ENCODE peak calls at places on chromosomes 5 and 9, in nine cellular contexts. W is MCF 10A, T is substantia nigra, B is occipital lobe, P is endothelial cell, K is HT-29, O is tibial nerve, X is NCI-H460, J is SW 1271. C is an unnamed sample.

GRCh38 chr9:91732187-91733005 is 217.6 kb downstream of the ROR2 start:
- DNase-seq in W (no peak), T (no peak), B (no peak), P (no peak), K (no peak), O (no peak), X (no peak), J (no peak), C (no peak)

GRCh38 chr5:116365006-116365496 is 209.6 kb downstream of the SEMA6A start:
- DNase-seq in W (no peak), T (no peak), B (no peak), P (no peak), K (no peak), O (no peak), X (no peak), J (no peak), C (no peak)

GRCh38 chr5:9878196-9878595 is 248.0 kb upstream of the TAS2R1 start:
- DNase-seq in W (no peak), T (no peak), B (no peak), P (no peak), K (no peak), O (no peak), X (no peak), J (no peak), C (no peak)

GRCh38 chr5:167244583-167244982 is 1046.9 kb upstream of the WWC1 start:
- DNase-seq in W (peak; percentile 58), T (no peak), B (no peak), P (peak; percentile 26), K (no peak), O (no peak), X (peak; percentile 17), J (no peak), C (no peak)

GRCh38 chr9:81906656-81907055 is 21.6 kb upstream of the SPATA31D4 start:
- DNase-seq in W (peak; percentile 85), T (no peak), B (no peak), P (no peak), K (no peak), O (no peak), X (no peak), J (no peak), C (no peak)

GRCh38 chr5:158382473-158382872 is 523.5 kb upstream of the CLINT1 start:
- DNase-seq in W (peak; percentile 99), T (no peak), B (peak; percentile 15), P (no peak), K (no peak), O (peak; percentile 72), X (peak; percentile 29), J (peak; percentile 82), C (peak; percentile 69)

GRCh38 chr5:92147263-92147662 is 764.1 kb upstream of the ARRDC3 start:
- DNase-seq in W (no peak), T (no peak), B (no peak), P (no peak), K (no peak), O (no peak), X (no peak), J (no peak), C (no peak)

GRCh38 chr9:124357591-124358361 is 57.5 kb downstream of the PSMB7 start:
- DNase-seq in W (no peak), T (no peak), B (no peak), P (no peak), K (no peak), O (no peak), X (no peak), J (no peak), C (no peak)

GRCh38 chr5:5192681-5193080 is 52.6 kb downstream of the ADAMTS16 start:
- DNase-seq in W (no peak), T (no peak), B (no peak), P (no peak), K (no peak), O (no peak), X (no peak), J (no peak), C (no peak)

GRCh38 chr5:72662936-72663335 is 153.5 kb upstream of the TNPO1 start:
- DNase-seq in W (no peak), T (no peak), B (no peak), P (no peak), K (no peak), O (no peak), X (no peak), J (no peak), C (no peak)

GRCh38 chr5:131628990-131629389 is 6.0 kb downstream of the RAPGEF6 start:
- DNase-seq in W (peak; percentile 57), T (no peak), B (no peak), P (no peak), K (no peak), O (no peak), X (no peak), J (peak; percentile 21), C (no peak)

GRCh38 chr5:59356813-59357381 is 536.6 kb downstream of the PDE4D start:
- DNase-seq in W (no peak), T (peak; percentile 30), B (no peak), P (peak; percentile 17), K (no peak), O (no peak), X (peak; percentile 90), J (no peak), C (no peak)

GRCh38 chr9:83505282-83505681 is 32.9 kb downstream of the FRMD3 start:
- DNase-seq in W (no peak), T (no peak), B (no peak), P (no peak), K (no peak), O (no peak), X (no peak), J (no peak), C (no peak)

GRCh38 chr5:44183753-44184152 is 205.5 kb downstream of the FGF10 start:
- DNase-seq in W (no peak), T (no peak), B (no peak), P (no peak), K (no peak), O (no peak), X (no peak), J (no peak), C (no peak)

GRCh38 chr9:95077766-95078382 is 239.6 kb downstream of the FANCC start:
- DNase-seq in W (no peak), T (no peak), B (no peak), P (no peak), K (no peak), O (no peak), X (no peak), J (no peak), C (no peak)

GRCh38 chr5:43007246-43007910 is 32.7 kb downstream of the ANXA2R start:
- DNase-seq in W (peak; percentile 82), T (peak; percentile 59), B (peak; percentile 25), P (peak; percentile 80), K (peak; percentile 99), O (peak; percentile 73), X (peak; percentile 88), J (peak; percentile 82), C (no peak)

GRCh38 chr5:95280692-95281091 is 4.2 kb downstream of the MCTP1 start:
- DNase-seq in W (no peak), T (no peak), B (peak; percentile 29), P (no peak), K (no peak), O (no peak), X (no peak), J (no peak), C (no peak)

GRCh38 chr5:10695055-10695649 is 65.9 kb downstream of the DAP start:
- DNase-seq in W (peak; percentile 79), T (peak; percentile 60), B (peak; percentile 55), P (peak; percentile 68), K (peak; percentile 87), O (peak; percentile 58), X (peak; percentile 73), J (peak; percentile 15), C (no peak)

GRCh38 chr5:127187711-127188110 is 102.9 kb upstream of the MEGF10 start:
- DNase-seq in W (no peak), T (no peak), B (no peak), P (no peak), K (no peak), O (no peak), X (no peak), J (no peak), C (no peak)

GRCh38 chr9:124356745-124357390 is 58.4 kb downstream of the PSMB7 start:
- DNase-seq in W (no peak), T (no peak), B (no peak), P (no peak), K (no peak), O (no peak), X (no peak), J (no peak), C (no peak)

GRCh38 chr5:126454081-126454480 is 30.9 kb downstream of the GRAMD2B start:
- DNase-seq in W (peak; percentile 28), T (peak; percentile 88), B (peak; percentile 70), P (no peak), K (no peak), O (peak; percentile 55), X (no peak), J (no peak), C (no peak)

GRCh38 chr9:115207003-115207837 is 89.3 kb upstream of the TNC start:
- DNase-seq in W (no peak), T (no peak), B (no peak), P (no peak), K (no peak), O (no peak), X (no peak), J (no peak), C (no peak)

GRCh38 chr9:4011062-4011461 is 288.8 kb downstream of the GLIS3 start:
- DNase-seq in W (no peak), T (no peak), B (no peak), P (no peak), K (no peak), O (no peak), X (no peak), J (no peak), C (no peak)

GRCh38 chr5:111603446-111603827 is 91.1 kb upstream of the STARD4 start:
- DNase-seq in W (no peak), T (no peak), B (no peak), P (no peak), K (no peak), O (no peak), X (no peak), J (no peak), C (no peak)

GRCh38 chr5:17127743-17128231 is 89.6 kb upstream of the BASP1 start:
- DNase-seq in W (peak; percentile 79), T (no peak), B (no peak), P (no peak), K (peak; percentile 51), O (no peak), X (peak; percentile 65), J (no peak), C (no peak)

GRCh38 chr5:76529464-76530344 is 93.5 kb downstream of the F2RL2 start:
- DNase-seq in W (no peak), T (no peak), B (no peak), P (no peak), K (no peak), O (no peak), X (no peak), J (no peak), C (no peak)

GRCh38 chr5:64700765-64701164 is 10.5 kb downstream of the SHISAL2B start:
- DNase-seq in W (no peak), T (no peak), B (no peak), P (no peak), K (no peak), O (no peak), X (no peak), J (no peak), C (no peak)

GRCh38 chr5:145543968-145544367 is 291.2 kb downstream of the PRELID2 start:
- DNase-seq in W (no peak), T (no peak), B (no peak), P (no peak), K (peak; percentile 59), O (no peak), X (no peak), J (no peak), C (no peak)

GRCh38 chr5:33933723-33934544 is 2.3 kb upstream of the RXFP3 start:
- DNase-seq in W (no peak), T (no peak), B (no peak), P (no peak), K (no peak), O (no peak), X (no peak), J (no peak), C (no peak)

GRCh38 chr5:89556215-89557009 is 673.4 kb upstream of the MEF2C start:
- DNase-seq in W (peak; percentile 82), T (no peak), B (no peak), P (no peak), K (peak; percentile 64), O (no peak), X (peak; percentile 74), J (peak; percentile 75), C (no peak)

GRCh38 chr5:154603978-154604679 is 126.1 kb upstream of the HAND1 start:
- DNase-seq in W (no peak), T (no peak), B (no peak), P (no peak), K (no peak), O (no peak), X (no peak), J (no peak), C (no peak)